ENCODE peak calls at places on chromosomes 5 and 9, in seven cellular contexts. O, B, I, R, Z, T and C are unnamed samples.
A peak's percentile ranks its signal among the peaks of the same experiment; 100 is the strongest.

GRCh38 chr5:112203229-112203628 is 215.8 kb downstream of the EPB41L4A start:
- DNase-seq in T (no peak), O (no peak), I (no peak), B (no peak), R (no peak), Z (no peak), C (no peak)

GRCh38 chr5:135462304-135462703 is 10.2 kb upstream of the TIFAB start:
- DNase-seq in B (no peak), I (no peak), T (no peak), O (no peak), R (peak; percentile 61), Z (peak; percentile 90), C (no peak)

GRCh38 chr5:132825824-132826391 is 4.5 kb downstream of the SHROOM1 start:
- DNase-seq in B (no peak), O (no peak), R (no peak), T (no peak), I (no peak), Z (no peak), C (no peak)

GRCh38 chr9:87725356-87725899 is 491 bp upstream of the CTSL start:
- DNase-seq in B (no peak), R (no peak), Z (no peak), T (no peak), O (no peak), I (no peak), C (no peak)

GRCh38 chr5:76622973-76623596 is at the start of gene F2RL2:
- DNase-seq in B (no peak), Z (no peak), R (peak; percentile 90), O (no peak), T (no peak), I (no peak), C (peak; percentile 37)

GRCh38 chr9:35385042-35385441 is 104.9 kb upstream of the RUSC2 start:
- DNase-seq in R (peak; percentile 38), I (no peak), T (no peak), O (no peak), B (no peak), Z (no peak), C (no peak)

GRCh38 chr9:98990181-98990870 is 46.6 kb downstream of the COL15A1 start:
- DNase-seq in Z (no peak), R (no peak), O (no peak), T (no peak), B (no peak), I (no peak), C (no peak)

GRCh38 chr5:172302047-172302710 is 18.6 kb upstream of the UBTD2 start:
- DNase-seq in R (no peak), T (no peak), I (no peak), Z (no peak), B (no peak), O (no peak), C (no peak)

GRCh38 chr5:23675456-23675855 is 168.0 kb downstream of the PRDM9 start:
- DNase-seq in O (no peak), Z (no peak), R (no peak), I (no peak), T (no peak), B (no peak), C (no peak)

GRCh38 chr9:34430843-34431437 is 27.4 kb downstream of the FAM219A start:
- DNase-seq in R (peak; percentile 73), T (peak; percentile 57), O (peak; percentile 11), I (no peak), Z (peak; percentile 37), B (peak; percentile 55), C (peak; percentile 84)

GRCh38 chr5:150645070-150645700 is 4.7 kb downstream of the SYNPO start:
- DNase-seq in I (no peak), R (peak; percentile 97), T (peak; percentile 59), Z (no peak), B (no peak), O (no peak), C (no peak)

GRCh38 chr5:178306430-178307225 is 74.0 kb upstream of the PHYKPL start:
- DNase-seq in R (no peak), T (peak; percentile 5), Z (no peak), B (no peak), O (no peak), I (no peak), C (no peak)

GRCh38 chr9:76701441-76702031 is 62.7 kb upstream of the PCA3 start:
- DNase-seq in B (no peak), R (no peak), Z (no peak), O (no peak), I (no peak), T (no peak), C (no peak)

GRCh38 chr5:75005561-75005960 is 46.8 kb downstream of the GCNT4 start:
- DNase-seq in Z (no peak), R (no peak), B (no peak), I (no peak), T (no peak), O (no peak), C (no peak)

GRCh38 chr9:100397867-100398266 is 29.1 kb upstream of the MSANTD3 start:
- DNase-seq in I (no peak), R (no peak), B (no peak), Z (no peak), T (no peak), O (no peak), C (no peak)

GRCh38 chr5:27962201-27962600 is 923.8 kb upstream of the CDH9 start:
- DNase-seq in I (no peak), B (no peak), T (no peak), O (no peak), R (no peak), Z (no peak), C (peak; percentile 12)

GRCh38 chr9:129936222-129936621 is 101.0 kb downstream of the USP20 start:
- DNase-seq in Z (no peak), I (no peak), B (no peak), R (no peak), O (no peak), T (no peak), C (no peak)

GRCh38 chr5:169081008-169081724 is 219.8 kb downstream of the SLIT3 start:
- DNase-seq in I (no peak), Z (no peak), T (no peak), R (no peak), O (no peak), B (no peak), C (no peak)

GRCh38 chr5:157076558-157076957 is 17.6 kb upstream of the HAVCR1 start:
- DNase-seq in Z (peak; percentile 72), I (no peak), T (no peak), O (no peak), R (no peak), B (peak; percentile 14), C (no peak)